ENCODE peak calls at places on chromosome 5, in ten cellular contexts. One of them, this sample, is unnamed.

GRCh38 chr5:103362211-103362610 is 103.6 kb downstream of the MACIR start:
- DNase-seq in coronary artery: no peak
- DNase-seq in SJSA1: no peak
- DNase-seq in CD8-positive, alpha-beta T cell: no peak
- DNase-seq in cardiac fibroblast: no peak
- DNase-seq in fibroblast of mammary gland: peak; percentile 74
- DNase-seq in neural progenitor cell: no peak
- DNase-seq in tibial nerve: no peak
- DNase-seq in AG10803: peak; percentile 54
- DNase-seq in fibroblast of the aortic adventitia: peak; percentile 12
- DNase-seq in this sample: peak; percentile 42

GRCh38 chr5:97125125-97125683 is 17.2 kb downstream of the LIX1 start:
- DNase-seq in coronary artery: no peak
- DNase-seq in SJSA1: no peak
- DNase-seq in CD8-positive, alpha-beta T cell: no peak
- DNase-seq in cardiac fibroblast: no peak
- DNase-seq in fibroblast of mammary gland: no peak
- DNase-seq in neural progenitor cell: no peak
- DNase-seq in tibial nerve: no peak
- DNase-seq in AG10803: no peak
- DNase-seq in fibroblast of the aortic adventitia: no peak
- DNase-seq in this sample: no peak

GRCh38 chr5:145479271-145479670 is 355.9 kb downstream of the PRELID2 start:
- DNase-seq in coronary artery: no peak
- DNase-seq in SJSA1: no peak
- DNase-seq in CD8-positive, alpha-beta T cell: no peak
- DNase-seq in cardiac fibroblast: peak; percentile 67
- DNase-seq in fibroblast of mammary gland: peak; percentile 34
- DNase-seq in neural progenitor cell: no peak
- DNase-seq in tibial nerve: no peak
- DNase-seq in AG10803: peak; percentile 44
- DNase-seq in fibroblast of the aortic adventitia: no peak
- DNase-seq in this sample: peak; percentile 34

GRCh38 chr5:120532835-120533234 is 68.7 kb downstream of the PRR16 start:
- DNase-seq in coronary artery: no peak
- DNase-seq in SJSA1: no peak
- DNase-seq in CD8-positive, alpha-beta T cell: no peak
- DNase-seq in cardiac fibroblast: no peak
- DNase-seq in fibroblast of mammary gland: no peak
- DNase-seq in neural progenitor cell: peak; percentile 69
- DNase-seq in tibial nerve: no peak
- DNase-seq in AG10803: no peak
- DNase-seq in fibroblast of the aortic adventitia: no peak
- DNase-seq in this sample: no peak

GRCh38 chr5:150249744-150250143 is 39.8 kb downstream of the CAMK2A start:
- DNase-seq in coronary artery: no peak
- DNase-seq in SJSA1: no peak
- DNase-seq in CD8-positive, alpha-beta T cell: no peak
- DNase-seq in cardiac fibroblast: no peak
- DNase-seq in fibroblast of mammary gland: no peak
- DNase-seq in neural progenitor cell: no peak
- DNase-seq in tibial nerve: no peak
- DNase-seq in AG10803: no peak
- DNase-seq in fibroblast of the aortic adventitia: no peak
- DNase-seq in this sample: no peak

GRCh38 chr5:53045263-53045662 is 56.1 kb downstream of the ITGA2 start:
- DNase-seq in coronary artery: no peak
- DNase-seq in SJSA1: no peak
- DNase-seq in CD8-positive, alpha-beta T cell: no peak
- DNase-seq in cardiac fibroblast: peak; percentile 20
- DNase-seq in fibroblast of mammary gland: no peak
- DNase-seq in neural progenitor cell: no peak
- DNase-seq in tibial nerve: no peak
- DNase-seq in AG10803: no peak
- DNase-seq in fibroblast of the aortic adventitia: peak; percentile 66
- DNase-seq in this sample: peak; percentile 35

GRCh38 chr5:63959177-63959982 is 2.9 kb downstream of the HTR1A start:
- DNase-seq in coronary artery: no peak
- DNase-seq in SJSA1: no peak
- DNase-seq in CD8-positive, alpha-beta T cell: no peak
- DNase-seq in cardiac fibroblast: no peak
- DNase-seq in fibroblast of mammary gland: peak; percentile 5
- DNase-seq in neural progenitor cell: peak; percentile 94
- DNase-seq in tibial nerve: no peak
- DNase-seq in AG10803: no peak
- DNase-seq in fibroblast of the aortic adventitia: no peak
- DNase-seq in this sample: no peak

GRCh38 chr5:149940941-149941644 is 3.5 kb downstream of the PDE6A start:
- DNase-seq in coronary artery: no peak
- DNase-seq in SJSA1: no peak
- DNase-seq in CD8-positive, alpha-beta T cell: no peak
- DNase-seq in cardiac fibroblast: no peak
- DNase-seq in fibroblast of mammary gland: no peak
- DNase-seq in neural progenitor cell: no peak
- DNase-seq in tibial nerve: no peak
- DNase-seq in AG10803: no peak
- DNase-seq in fibroblast of the aortic adventitia: no peak
- DNase-seq in this sample: no peak

GRCh38 chr5:123997354-123998215 is 485.6 kb downstream of the CSNK1G3 start:
- DNase-seq in coronary artery: no peak
- DNase-seq in SJSA1: peak; percentile 92
- DNase-seq in CD8-positive, alpha-beta T cell: no peak
- DNase-seq in cardiac fibroblast: peak; percentile 18
- DNase-seq in fibroblast of mammary gland: peak; percentile 81
- DNase-seq in neural progenitor cell: no peak
- DNase-seq in tibial nerve: no peak
- DNase-seq in AG10803: peak; percentile 87
- DNase-seq in fibroblast of the aortic adventitia: peak; percentile 44
- DNase-seq in this sample: peak; percentile 82

GRCh38 chr5:158124606-158125316 is 265.8 kb upstream of the CLINT1 start:
- DNase-seq in coronary artery: no peak
- DNase-seq in SJSA1: no peak
- DNase-seq in CD8-positive, alpha-beta T cell: no peak
- DNase-seq in cardiac fibroblast: no peak
- DNase-seq in fibroblast of mammary gland: no peak
- DNase-seq in neural progenitor cell: peak; percentile 27
- DNase-seq in tibial nerve: no peak
- DNase-seq in AG10803: no peak
- DNase-seq in fibroblast of the aortic adventitia: no peak
- DNase-seq in this sample: no peak

GRCh38 chr5:59798862-59799667 is 94.5 kb downstream of the PDE4D start:
- DNase-seq in coronary artery: no peak
- DNase-seq in SJSA1: peak; percentile 35
- DNase-seq in CD8-positive, alpha-beta T cell: no peak
- DNase-seq in cardiac fibroblast: peak; percentile 56
- DNase-seq in fibroblast of mammary gland: peak; percentile 43
- DNase-seq in neural progenitor cell: no peak
- DNase-seq in tibial nerve: no peak
- DNase-seq in AG10803: peak; percentile 29
- DNase-seq in fibroblast of the aortic adventitia: no peak
- DNase-seq in this sample: peak; percentile 36

GRCh38 chr5:148626986-148627385 is 27.3 kb downstream of the HTR4 start:
- DNase-seq in coronary artery: no peak
- DNase-seq in SJSA1: no peak
- DNase-seq in CD8-positive, alpha-beta T cell: no peak
- DNase-seq in cardiac fibroblast: no peak
- DNase-seq in fibroblast of mammary gland: no peak
- DNase-seq in neural progenitor cell: no peak
- DNase-seq in tibial nerve: no peak
- DNase-seq in AG10803: no peak
- DNase-seq in fibroblast of the aortic adventitia: no peak
- DNase-seq in this sample: no peak

GRCh38 chr5:78830647-78831046 is 154.5 kb downstream of the ARSB start:
- DNase-seq in coronary artery: no peak
- DNase-seq in SJSA1: no peak
- DNase-seq in CD8-positive, alpha-beta T cell: no peak
- DNase-seq in cardiac fibroblast: no peak
- DNase-seq in fibroblast of mammary gland: no peak
- DNase-seq in neural progenitor cell: no peak
- DNase-seq in tibial nerve: no peak
- DNase-seq in AG10803: no peak
- DNase-seq in fibroblast of the aortic adventitia: no peak
- DNase-seq in this sample: no peak

DNA sequence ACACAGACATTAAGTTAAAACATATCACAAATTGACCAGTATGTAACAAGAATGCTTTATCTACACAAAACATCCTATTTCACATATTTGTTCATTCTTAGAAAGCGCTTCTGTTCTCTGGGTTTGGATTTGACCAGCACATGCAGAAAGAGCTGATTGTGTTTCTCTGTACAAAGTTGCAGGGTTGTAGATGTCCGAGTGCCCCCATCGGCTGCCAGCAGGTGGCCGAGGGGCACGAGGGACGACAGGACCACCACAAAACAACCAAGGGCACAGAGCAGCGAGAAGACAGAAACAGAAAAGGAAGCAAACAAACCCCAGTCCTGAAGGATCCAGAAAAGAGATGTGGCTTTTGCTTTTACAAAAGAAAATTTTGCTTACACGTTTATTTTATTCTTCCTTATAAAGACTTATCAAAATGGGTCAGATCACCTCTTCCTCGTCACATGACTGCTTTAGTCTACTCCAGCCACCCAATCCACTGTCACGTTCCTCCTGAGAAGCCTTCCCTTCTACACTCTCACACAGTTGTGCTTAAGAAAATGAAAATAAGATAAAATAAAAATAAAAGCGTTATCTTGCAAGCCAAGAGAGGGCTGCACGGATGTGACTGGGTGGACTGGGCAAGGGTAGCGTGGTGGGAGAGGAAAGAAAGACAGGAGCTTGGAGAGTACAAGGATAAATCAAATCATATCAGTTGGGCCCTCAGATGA is 9.5 kb downstream of the OTP start:
- DNase-seq in coronary artery: no peak
- DNase-seq in SJSA1: no peak
- DNase-seq in CD8-positive, alpha-beta T cell: no peak
- DNase-seq in cardiac fibroblast: no peak
- DNase-seq in fibroblast of mammary gland: no peak
- DNase-seq in neural progenitor cell: peak; percentile 36
- DNase-seq in tibial nerve: no peak
- DNase-seq in AG10803: no peak
- DNase-seq in fibroblast of the aortic adventitia: no peak
- DNase-seq in this sample: peak; percentile 8
- H3K4me3 ChIP-seq in coronary artery: peak overlapping the region; percentile 65
- H3K4me3 ChIP-seq in SJSA1: no peak overlapping the region
- H3K4me3 ChIP-seq in CD8-positive, alpha-beta T cell: no peak overlapping the region
- H3K4me3 ChIP-seq in cardiac fibroblast: no peak overlapping the region
- H3K4me3 ChIP-seq in fibroblast of mammary gland: no peak overlapping the region
- H3K4me3 ChIP-seq in neural progenitor cell: peak overlapping the region; percentile 49
- H3K4me3 ChIP-seq in tibial nerve: peak overlapping the region; percentile 46
- H3K4me3 ChIP-seq in AG10803: no peak overlapping the region
- H3K4me3 ChIP-seq in fibroblast of the aortic adventitia: no peak overlapping the region
- H3K4me3 ChIP-seq in this sample: peak overlapping the region; percentile 68

DNA sequence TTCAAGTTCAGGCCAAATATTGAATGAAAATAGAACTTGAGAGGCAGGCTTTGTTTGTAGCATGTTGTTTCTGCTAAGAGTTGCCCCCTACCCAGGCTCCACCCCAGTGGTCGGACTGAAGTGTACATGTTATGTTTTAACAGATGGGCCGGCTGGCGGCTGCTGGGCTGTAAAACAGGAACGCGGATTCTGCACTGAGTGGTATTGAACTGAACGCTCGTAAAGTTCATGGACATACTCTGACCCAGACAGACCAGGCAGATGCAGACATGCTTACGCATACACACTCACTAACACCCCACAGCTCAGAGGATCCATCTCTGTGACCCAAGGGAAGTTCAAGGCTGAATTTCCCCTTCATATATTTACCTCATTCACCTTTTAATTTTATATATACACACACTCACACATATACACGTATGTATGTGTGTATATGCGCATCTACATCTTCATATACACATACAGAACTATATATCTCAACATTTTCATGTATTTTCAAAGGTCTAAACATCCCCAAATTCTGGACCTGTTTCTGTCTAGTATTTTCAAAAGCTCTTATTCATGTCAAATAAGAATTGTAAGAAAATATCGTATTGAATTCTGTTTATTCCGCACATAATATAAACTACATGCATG is 1.4 kb downstream of the MARCHF3 start:
- DNase-seq in coronary artery: no peak
- DNase-seq in SJSA1: no peak
- DNase-seq in CD8-positive, alpha-beta T cell: no peak
- DNase-seq in cardiac fibroblast: peak; percentile 17
- DNase-seq in fibroblast of mammary gland: peak; percentile 58
- DNase-seq in neural progenitor cell: no peak
- DNase-seq in tibial nerve: no peak
- DNase-seq in AG10803: no peak
- DNase-seq in fibroblast of the aortic adventitia: peak; percentile 34
- DNase-seq in this sample: no peak
- H3K4me3 ChIP-seq in coronary artery: peak overlapping the region; percentile 94
- H3K4me3 ChIP-seq in SJSA1: no peak overlapping the region
- H3K4me3 ChIP-seq in CD8-positive, alpha-beta T cell: peak overlapping the region; percentile 81
- H3K4me3 ChIP-seq in cardiac fibroblast: peak overlapping the region; percentile 90
- H3K4me3 ChIP-seq in fibroblast of mammary gland: peak overlapping the region; percentile 82
- H3K4me3 ChIP-seq in neural progenitor cell: peak overlapping the region; percentile 68
- H3K4me3 ChIP-seq in tibial nerve: peak overlapping the region; percentile 89
- H3K4me3 ChIP-seq in AG10803: peak overlapping the region; percentile 88
- H3K4me3 ChIP-seq in fibroblast of the aortic adventitia: peak overlapping the region; percentile 96
- H3K4me3 ChIP-seq in this sample: peak overlapping the region; percentile 83

GRCh38 chr5:320524-321232 is 836 bp upstream of the AHRR start:
- DNase-seq in coronary artery: no peak
- DNase-seq in SJSA1: no peak
- DNase-seq in CD8-positive, alpha-beta T cell: no peak
- DNase-seq in cardiac fibroblast: no peak
- DNase-seq in fibroblast of mammary gland: no peak
- DNase-seq in neural progenitor cell: peak; percentile 50
- DNase-seq in tibial nerve: no peak
- DNase-seq in AG10803: no peak
- DNase-seq in fibroblast of the aortic adventitia: no peak
- DNase-seq in this sample: no peak
- H3K4me3 ChIP-seq in coronary artery: peak overlapping the region; percentile 72
- H3K4me3 ChIP-seq in SJSA1: peak overlapping the region; percentile 95
- H3K4me3 ChIP-seq in CD8-positive, alpha-beta T cell: no peak overlapping the region
- H3K4me3 ChIP-seq in cardiac fibroblast: peak overlapping the region; percentile 65
- H3K4me3 ChIP-seq in fibroblast of mammary gland: peak overlapping the region; percentile 49
- H3K4me3 ChIP-seq in neural progenitor cell: peak overlapping the region; percentile 75
- H3K4me3 ChIP-seq in tibial nerve: peak overlapping the region; percentile 50
- H3K4me3 ChIP-seq in AG10803: peak overlapping the region; percentile 69
- H3K4me3 ChIP-seq in fibroblast of the aortic adventitia: peak overlapping the region; percentile 79
- H3K4me3 ChIP-seq in this sample: peak overlapping the region; percentile 99

DNA sequence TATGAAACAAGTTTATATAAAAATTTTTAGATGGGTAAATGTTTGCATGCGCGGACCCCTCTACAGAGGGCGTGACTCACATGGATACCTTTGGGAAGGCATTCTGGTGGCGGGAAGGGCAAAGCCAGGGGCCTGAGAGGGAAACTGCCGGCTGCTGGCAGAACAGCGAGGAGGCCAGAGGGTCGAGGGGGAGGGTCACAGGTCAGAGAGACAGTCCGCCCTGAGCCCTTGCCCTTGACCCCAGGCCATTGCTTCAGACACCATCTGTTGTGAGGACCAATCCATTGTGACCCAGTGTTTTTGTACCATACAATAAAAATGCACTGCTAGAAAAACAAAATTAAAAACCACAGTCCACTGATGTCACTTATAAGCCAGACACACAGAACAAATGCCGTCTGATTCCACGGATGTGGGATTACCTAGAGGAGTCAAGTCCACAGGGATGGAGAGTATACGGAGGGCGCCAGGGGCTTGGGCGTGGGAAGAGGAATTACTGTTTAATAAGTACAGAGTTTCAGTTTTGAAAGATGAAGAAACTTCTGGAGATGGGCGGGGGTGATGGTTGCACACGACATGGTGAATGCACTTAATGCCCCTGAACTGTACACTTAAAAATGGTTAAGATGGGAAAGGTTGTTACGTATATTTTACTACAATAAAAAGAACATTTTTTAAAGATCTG is 11.9 kb downstream of the BTNL9 start:
- DNase-seq in coronary artery: no peak
- DNase-seq in SJSA1: no peak
- DNase-seq in CD8-positive, alpha-beta T cell: no peak
- DNase-seq in cardiac fibroblast: no peak
- DNase-seq in fibroblast of mammary gland: no peak
- DNase-seq in neural progenitor cell: no peak
- DNase-seq in tibial nerve: no peak
- DNase-seq in AG10803: no peak
- DNase-seq in fibroblast of the aortic adventitia: no peak
- DNase-seq in this sample: no peak
- H3K4me3 ChIP-seq in coronary artery: peak overlapping the region; percentile 75
- H3K4me3 ChIP-seq in SJSA1: no peak overlapping the region
- H3K4me3 ChIP-seq in CD8-positive, alpha-beta T cell: peak overlapping the region; percentile 45
- H3K4me3 ChIP-seq in cardiac fibroblast: no peak overlapping the region
- H3K4me3 ChIP-seq in fibroblast of mammary gland: no peak overlapping the region
- H3K4me3 ChIP-seq in neural progenitor cell: peak overlapping the region; percentile 69
- H3K4me3 ChIP-seq in tibial nerve: no peak overlapping the region
- H3K4me3 ChIP-seq in AG10803: no peak overlapping the region
- H3K4me3 ChIP-seq in fibroblast of the aortic adventitia: no peak overlapping the region
- H3K4me3 ChIP-seq in this sample: peak overlapping the region; percentile 21